ENCODE peak calls at places on chromosomes 5 and 9, in six cellular contexts. O is foreskin fibroblast, C is PC-3, M is GM13977, Q is PC-9, R is astrocyte. S is an unnamed sample.
A peak's percentile ranks its signal among the peaks of the same experiment; 100 is the strongest.

GRCh38 chr5:42806701-42807262 is 4.9 kb downstream of the SELENOP start:
- DNase-seq in C (no peak), Q (no peak), M (no peak), R (no peak), O (no peak), S (no peak)

GRCh38 chr9:120916573-120916972 is 10.0 kb downstream of the TRAF1 start:
- DNase-seq in M (no peak), Q (no peak), R (no peak), C (no peak), O (peak; percentile 88), S (peak; percentile 35)

GRCh38 chr9:137797206-137798120 is 80.1 kb upstream of the CACNA1B start:
- DNase-seq in O (no peak), R (no peak), Q (no peak), C (no peak), M (no peak), S (no peak)

GRCh38 chr5:5270958-5271605 is 131.0 kb downstream of the ADAMTS16 start:
- DNase-seq in C (peak; percentile 96), R (peak; percentile 92), O (peak; percentile 57), Q (peak; percentile 100), M (no peak), S (peak; percentile 65)

GRCh38 chr5:57173318-57174127 is at the start of gene GPBP1:
- DNase-seq in M (peak; percentile 97), Q (peak; percentile 97), R (peak; percentile 98), C (peak; percentile 90), O (peak; percentile 99), S (peak; percentile 99)

GRCh38 chr5:61966558-61966957 is 339.4 kb upstream of the KIF2A start:
- DNase-seq in R (no peak), O (no peak), Q (no peak), C (no peak), M (no peak), S (no peak)

GRCh38 chr5:79890119-79890870 is 100.8 kb downstream of the MTX3 start:
- DNase-seq in C (no peak), M (no peak), O (no peak), Q (no peak), R (no peak), S (no peak)

GRCh38 chr5:130712324-130712723 is 452.7 kb downstream of the HINT1 start:
- DNase-seq in Q (no peak), R (no peak), M (no peak), O (no peak), C (peak; percentile 45), S (no peak)

GRCh38 chr5:68344447-68345111 is 129.0 kb downstream of the PIK3R1 start:
- DNase-seq in M (peak; percentile 28), C (peak; percentile 52), R (peak; percentile 83), O (peak; percentile 47), Q (peak; percentile 49), S (peak; percentile 73)

GRCh38 chr9:97889941-97890557 is 32.3 kb downstream of the TRMO start:
- DNase-seq in M (peak; percentile 68), Q (peak; percentile 33), O (no peak), C (peak; percentile 41), R (no peak), S (peak; percentile 11)

GRCh38 chr5:60183881-60184280 is 290.4 kb upstream of the PDE4D start:
- DNase-seq in C (no peak), M (no peak), Q (no peak), R (no peak), O (no peak), S (no peak)

GRCh38 chr9:131310833-131311554 is 21.5 kb downstream of the PLPP7 start:
- DNase-seq in M (peak; percentile 53), Q (no peak), C (peak; percentile 1), O (no peak), R (no peak), S (no peak)

GRCh38 chr9:16485575-16486321 is 384.7 kb downstream of the BNC2 start:
- DNase-seq in Q (no peak), M (no peak), O (no peak), C (no peak), R (no peak), S (no peak)

GRCh38 chr5:114649878-114650277 is 288.0 kb downstream of the KCNN2 start:
- DNase-seq in O (no peak), C (no peak), R (no peak), Q (no peak), M (no peak), S (no peak)

GRCh38 chr5:82151622-82152021 is 126.5 kb downstream of the RPS23 start:
- DNase-seq in M (no peak), R (no peak), Q (no peak), O (peak; percentile 33), C (no peak), S (no peak)

GRCh38 chr9:26012797-26013594 is 334.8 kb upstream of the TUSC1 start:
- DNase-seq in C (peak; percentile 85), R (no peak), M (no peak), Q (no peak), O (no peak), S (peak; percentile 59)

GRCh38 chr5:9358961-9359686 is 186.8 kb downstream of the SEMA5A start:
- DNase-seq in R (peak; percentile 93), M (no peak), O (peak; percentile 57), C (peak; percentile 71), Q (no peak), S (peak; percentile 82)

GRCh38 chr5:21823076-21823574 is 1030.0 kb downstream of the CDH12 start:
- DNase-seq in O (no peak), M (no peak), R (no peak), C (peak; percentile 35), Q (no peak), S (no peak)

DNA sequence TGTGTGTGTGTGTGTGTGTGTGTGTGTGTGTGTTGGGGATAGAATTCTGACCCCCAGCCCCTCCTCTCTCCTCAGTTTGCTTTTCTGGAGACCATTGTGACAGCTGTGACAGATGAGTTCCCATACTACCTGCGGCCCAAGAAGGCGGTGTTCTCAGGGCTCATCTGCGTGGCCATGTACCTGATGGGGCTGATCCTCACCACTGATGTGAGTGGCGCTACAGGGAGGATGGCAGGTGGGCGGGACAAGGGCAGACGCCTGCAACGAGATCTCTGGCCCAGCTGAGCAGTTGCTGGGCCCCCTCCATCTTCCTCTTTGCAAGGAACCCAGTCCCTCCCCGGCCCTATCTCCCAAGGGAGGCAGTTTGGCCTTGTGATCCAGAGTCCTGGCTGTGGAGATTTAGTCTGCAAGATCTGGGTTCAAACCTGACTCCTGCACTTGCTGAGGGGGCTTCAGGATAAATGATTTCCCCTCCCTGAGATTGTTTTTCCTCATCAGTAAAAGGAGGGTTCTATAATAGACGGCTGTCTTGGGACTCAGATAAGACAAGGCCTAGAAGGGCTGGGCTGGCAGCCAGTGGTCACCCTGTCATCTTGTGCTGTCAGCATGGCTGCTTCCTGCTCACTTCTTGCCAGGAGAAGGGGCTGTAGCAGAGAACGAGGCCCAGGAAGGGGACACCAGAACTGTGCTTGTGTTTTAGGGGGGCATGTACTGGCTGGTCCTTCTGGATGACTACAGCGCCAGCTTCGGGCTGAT is 14.1 kb downstream of the SLC6A7 start:
- DNase-seq in Q (no peak), M (no peak), O (no peak), R (no peak), C (no peak), S (no peak)
- TF ChIP-seq CTCF in Q (no peak), M (no peak), O (no peak), R (no peak), C (no peak), S (no peak)

GRCh38 chr5:169288066-169288753 is 12.7 kb downstream of the SLIT3 start:
- DNase-seq in C (no peak), Q (no peak), O (no peak), R (no peak), M (no peak), S (no peak)

GRCh38 chr5:169287529-169287928 is 13.4 kb downstream of the SLIT3 start:
- DNase-seq in M (no peak), C (no peak), R (no peak), Q (no peak), O (no peak), S (no peak)

GRCh38 chr5:169291877-169292276 is 9.1 kb downstream of the SLIT3 start:
- DNase-seq in M (no peak), O (no peak), Q (no peak), C (no peak), R (no peak), S (no peak)

GRCh38 chr5:169290895-169291294 is 10.0 kb downstream of the SLIT3 start:
- DNase-seq in O (no peak), M (no peak), R (peak; percentile 25), Q (no peak), C (peak; percentile 27), S (no peak)

DNA sequence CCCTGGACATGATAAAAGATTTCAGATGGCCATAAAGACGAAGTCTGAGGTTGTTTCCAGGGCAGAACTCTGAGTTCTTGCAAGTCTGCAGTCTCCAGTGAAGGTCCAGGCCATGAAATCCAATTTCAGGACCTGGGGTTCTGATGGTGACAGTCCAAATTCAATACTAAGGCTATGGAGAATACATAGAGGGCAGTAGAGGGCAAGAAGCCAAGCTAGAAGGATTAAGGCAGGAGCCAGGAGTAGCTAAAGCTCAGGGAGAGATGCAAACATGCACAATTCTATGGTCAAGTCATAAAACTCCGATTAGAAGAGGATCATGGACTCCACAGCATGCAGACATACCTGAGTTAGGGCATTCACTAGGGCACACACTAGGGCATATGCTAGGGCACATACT is 11.4 kb downstream of the SLIT3 start:
- DNase-seq in Q (no peak), M (no peak), O (no peak), C (no peak), R (no peak), S (no peak)
- TF ChIP-seq CTCF in Q (peak; percentile 35), M (no peak), O (no peak), C (peak; percentile 42), R (no peak), S (peak; percentile 18)

GRCh38 chr5:158856794-158857193 is 242.9 kb downstream of the EBF1 start:
- DNase-seq in Q (no peak), R (no peak), C (no peak), O (no peak), M (no peak), S (no peak)

GRCh38 chr5:158856295-158856694 is 243.4 kb downstream of the EBF1 start:
- DNase-seq in M (no peak), C (peak; percentile 58), O (no peak), R (no peak), Q (no peak), S (no peak)

GRCh38 chr5:158858746-158859145 is 241.0 kb downstream of the EBF1 start:
- DNase-seq in M (no peak), R (no peak), C (no peak), Q (no peak), O (no peak), S (no peak)

GRCh38 chr5:158857376-158857775 is 242.3 kb downstream of the EBF1 start:
- DNase-seq in M (no peak), Q (no peak), R (no peak), O (no peak), C (no peak), S (no peak)

GRCh38 chr5:158858011-158858410 is 241.7 kb downstream of the EBF1 start:
- DNase-seq in Q (no peak), C (no peak), M (no peak), R (no peak), O (no peak), S (no peak)
- TF ChIP-seq CTCF in Q (no peak), C (no peak), M (no peak), R (no peak), O (no peak), S (no peak)

GRCh38 chr5:66223637-66224036 is 79.5 kb downstream of the SREK1 start:
- DNase-seq in C (peak; percentile 33), Q (no peak), R (no peak), M (peak; percentile 15), O (no peak), S (no peak)
- TF ChIP-seq CTCF in C (peak; percentile 56), Q (peak; percentile 40), R (peak; percentile 9), M (peak; percentile 40), O (peak; percentile 20), S (peak; percentile 73)

GRCh38 chr9:135671591-135672041 is 8.5 kb downstream of the LCN9 start:
- DNase-seq in M (no peak), Q (no peak), O (no peak), C (no peak), R (no peak), S (no peak)
- TF ChIP-seq CTCF in M (no peak), Q (no peak), O (no peak), C (peak; percentile 24), R (no peak), S (no peak)